ENCODE peak calls at places on chromosomes 11 and 22, in five cellular contexts. N is neuronal stem cell, J is IMR-90, Z is H9, M is H1. S is an unnamed sample.

GRCh38 chr11:119323532-119324033 is 6.7 kb upstream of the MCAM start:
- DNase-seq in N (no peak), J (peak), Z (peak), M (no peak), S (peak)

GRCh38 chr11:106961518-106961917 is 56.8 kb downstream of the GUCY1A2 start:
- DNase-seq in N (no peak), J (peak), Z (no peak), M (no peak), S (peak)

GRCh38 chr22:18154821-18155390 is 4.9 kb downstream of the USP18 start:
- DNase-seq in N (no peak), J (no peak), Z (no peak), M (no peak), S (no peak)

GRCh38 chr22:23536821-23537345 is 43.2 kb downstream of the IGLL1 start:
- DNase-seq in N (no peak), J (no peak), Z (peak), M (no peak), S (no peak)

GRCh38 chr22:38710866-38711265 is 5.1 kb downstream of the GTPBP1 start:
- DNase-seq in N (no peak), J (no peak), Z (no peak), M (no peak), S (no peak)

GRCh38 chr11:35998651-35999050 is 54.8 kb downstream of the LDLRAD3 start:
- DNase-seq in N (no peak), J (no peak), Z (no peak), M (no peak), S (no peak)

GRCh38 chr11:45089845-45090499 is 56.5 kb upstream of the PRDM11 start:
- DNase-seq in N (no peak), J (peak), Z (peak), M (no peak), S (peak)

GRCh38 chr11:3014314-3014938 is 22.3 kb upstream of the NAP1L4 start:
- DNase-seq in N (no peak), J (no peak), Z (no peak), M (no peak), S (no peak)

GRCh38 chr22:46377566-46378498 is 42.3 kb downstream of the TRMU start:
- DNase-seq in N (peak), J (no peak), Z (peak), M (peak), S (peak)

GRCh38 chr11:19879309-19880087 is 166.9 kb downstream of the NAV2 start:
- DNase-seq in N (no peak), J (no peak), Z (no peak), M (no peak), S (no peak)

GRCh38 chr11:47215366-47215925 is 672 bp downstream of the DDB2 start:
- DNase-seq in N (no peak), J (no peak), Z (no peak), M (no peak), S (no peak)

GRCh38 chr22:17990167-17990566 is 34.2 kb downstream of the MICAL3 start:
- DNase-seq in N (no peak), J (no peak), Z (no peak), M (no peak), S (no peak)

GRCh38 chr22:47392729-47393128 is 630.3 kb downstream of the TBC1D22A start:
- DNase-seq in N (no peak), J (no peak), Z (no peak), M (no peak), S (no peak)

GRCh38 chr11:100550910-100551309 is 136.2 kb upstream of the ARHGAP42 start:
- DNase-seq in N (no peak), J (no peak), Z (no peak), M (no peak), S (no peak)

GRCh38 chr11:47907499-47907898 is 59.3 kb upstream of the NUP160 start:
- DNase-seq in N (no peak), J (peak), Z (no peak), M (no peak), S (peak)

GRCh38 chr22:44583076-44583760 is 85.2 kb upstream of the RTL6 start:
- DNase-seq in N (no peak), J (peak), Z (peak), M (no peak), S (no peak)

GRCh38 chr11:57499413-57499982 is 16.0 kb downstream of the SLC43A1 start:
- DNase-seq in N (peak), J (peak), Z (peak), M (peak), S (peak)

GRCh38 chr11:88246680-88247079 is 71.4 kb upstream of the RAB38 start:
- DNase-seq in N (no peak), J (peak), Z (no peak), M (no peak), S (peak)

GRCh38 chr11:18495703-18496102 is 31.0 kb downstream of the TSG101 start:
- DNase-seq in N (no peak), J (no peak), Z (no peak), M (no peak), S (no peak)

GRCh38 chr22:24157783-24158170 is 23.5 kb upstream of the SUSD2 start:
- DNase-seq in N (no peak), J (no peak), Z (no peak), M (no peak), S (no peak)

GRCh38 chr22:36727110-36727509 is 23.6 kb upstream of the CACNG2 start:
- DNase-seq in N (no peak), J (no peak), Z (peak), M (no peak), S (no peak)

GRCh38 chr11:122038543-122038942 is 77.5 kb downstream of the BLID start:
- DNase-seq in N (peak), J (peak), Z (no peak), M (no peak), S (peak)

GRCh38 chr22:50148991-50149721 is 21.4 kb upstream of the PANX2 start:
- DNase-seq in N (peak), J (peak), Z (peak), M (peak), S (peak)

GRCh38 chr11:79414644-79415317 is 26.0 kb downstream of the TENM4 start:
- DNase-seq in N (no peak), J (peak), Z (no peak), M (no peak), S (peak)

GRCh38 chr11:45927332-45927683 is 4.9 kb downstream of the LARGE2 start:
- DNase-seq in N (no peak), J (no peak), Z (peak), M (no peak), S (no peak)

GRCh38 chr11:94740083-94740974 is 27.8 kb upstream of the AMOTL1 start:
- DNase-seq in N (peak), J (no peak), Z (peak), M (no peak), S (peak)

GRCh38 chr22:37454857-37455686 is 27.8 kb upstream of the ELFN2 start:
- DNase-seq in N (no peak), J (peak), Z (no peak), M (no peak), S (peak)

GRCh38 chr11:8803973-8804372 is 107.0 kb upstream of the AKIP1 start:
- DNase-seq in N (no peak), J (no peak), Z (no peak), M (no peak), S (no peak)

GRCh38 chr22:33426451-33426850 is 368.3 kb upstream of the SYN3 start:
- DNase-seq in N (no peak), J (peak), Z (no peak), M (no peak), S (no peak)

GRCh38 chr22:50621491-50621880 is 6.5 kb downstream of the ARSA start:
- DNase-seq in N (no peak), J (no peak), Z (peak), M (no peak), S (no peak)

GRCh38 chr11:6611092-6612007 is 666 bp downstream of the TAF10 start:
- DNase-seq in N (no peak), J (peak), Z (peak), M (no peak), S (peak)

GRCh38 chr22:49925525-49926128 is 7.2 kb downstream of the CRELD2 start:
- DNase-seq in N (no peak), J (no peak), Z (no peak), M (no peak), S (no peak)

GRCh38 chr11:46009647-46010046 is 87.2 kb downstream of the LARGE2 start:
- DNase-seq in N (no peak), J (no peak), Z (no peak), M (no peak), S (no peak)

DNA sequence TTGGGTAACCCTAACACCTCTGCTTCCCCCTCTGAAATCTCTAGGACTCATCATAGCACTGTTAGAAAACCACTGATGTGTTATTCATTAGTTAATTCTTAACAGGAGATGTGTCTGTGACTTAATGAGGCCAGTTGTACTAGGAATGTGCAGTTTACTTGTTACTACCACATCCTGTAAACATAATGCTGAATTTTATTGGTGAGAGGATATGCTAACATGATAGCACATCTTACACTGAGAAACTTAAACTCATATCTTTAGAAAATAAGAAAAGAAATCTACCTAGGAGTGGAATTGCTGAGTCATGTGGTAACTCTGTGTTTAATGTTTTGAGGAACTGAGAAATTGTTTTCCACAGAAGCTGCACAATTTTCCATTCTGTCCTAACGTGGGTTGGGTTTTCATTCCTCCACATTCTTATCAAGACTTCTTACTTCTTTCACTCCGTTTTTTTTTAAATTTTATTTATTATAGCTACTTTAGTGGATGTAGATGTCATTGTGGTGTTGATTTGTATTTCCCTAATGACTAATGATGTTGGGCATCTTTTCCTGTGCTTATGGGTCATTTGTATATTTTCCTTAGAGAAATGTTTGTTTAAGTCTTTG is 33.7 kb downstream of the RNF121 start:
- DNase-seq in N (no peak), J (peak), Z (no peak), M (no peak), S (peak)
- H3K14ac ChIP-seq in N (no peak), J (no peak), Z (no peak), M (no peak), S (no peak)

GRCh38 chr22:19986410-19987341 is 29.9 kb downstream of the ARVCF start:
- DNase-seq in N (peak), J (peak), Z (peak), M (no peak), S (peak)
- H3K4ac ChIP-seq in N (no peak), J (peak), Z (peak), M (no peak), S (peak)

DNA sequence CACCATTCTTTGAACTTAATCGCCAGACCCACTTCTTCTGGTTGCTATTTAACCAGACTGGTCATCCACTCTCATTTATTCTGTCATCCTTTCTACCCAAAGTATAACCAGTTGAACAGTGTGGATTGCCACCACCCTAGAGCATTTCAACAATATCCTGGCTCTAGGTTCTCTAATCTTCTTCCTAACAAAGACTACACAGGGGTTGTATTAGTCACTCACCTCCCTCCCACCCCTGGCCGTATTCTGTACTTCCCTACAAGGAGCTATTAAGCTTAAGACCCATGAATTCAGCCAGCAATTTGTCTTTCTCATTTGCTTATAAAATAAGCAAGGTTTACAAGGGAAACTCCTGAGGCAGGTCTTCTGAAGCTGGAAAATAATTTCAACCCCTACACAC is 46.9 kb upstream of the CEP126 start:
- DNase-seq in N (no peak), J (peak), Z (no peak), M (no peak), S (no peak)
- H2BK15ac ChIP-seq in N (no peak), J (peak), Z (no peak), M (no peak), S (no peak)

GRCh38 chr11:34916014-34916809 is at the start of the genes APIP and PDHX:
- DNase-seq in N (peak), J (peak), Z (peak), M (peak), S (peak)
- H3K14ac ChIP-seq in N (no peak), J (peak), Z (peak), M (no peak), S (peak)

S was measured in mesenchymal stem cell.